ENCODE peak calls at places on chromosomes 16 and 17, in ten cellular contexts. H is kidney glomerular epithelial cell; X is ELR; T is stimulated activated CD4-positive, alpha-beta T cell treated with anti-CD3 and anti-CD28 coated beads, TNF-alpha, amount 100 ng/mL, for 24 hours; P is EL; I is hepatic stellate cell; M is lower leg skin; V is sigmoid colon; F is NCI-H1694; E is Caki2. B is an unnamed sample.

GRCh38 chr16:4847774-4848587 is 700 bp downstream of the UBN1 start:
- DNase-seq in H (peak), X (peak), T (peak), P (peak), I (peak), M (peak), V (peak), F (no peak), E (peak), B (peak)

GRCh38 chr17:15263206-15263579 is 1.9 kb downstream of the PMP22 start:
- DNase-seq in H (peak), X (peak), T (no peak), P (peak), I (peak), M (peak), V (peak), F (no peak), E (peak), B (no peak)

GRCh38 chr17:49457564-49458535 is 37.2 kb upstream of the NGFR start:
- DNase-seq in H (no peak), X (no peak), T (no peak), P (no peak), I (no peak), M (no peak), V (no peak), F (no peak), E (no peak), B (no peak)

GRCh38 chr17:47864791-47865216 is 13.8 kb upstream of the SP6 start:
- DNase-seq in H (no peak), X (peak), T (no peak), P (peak), I (no peak), M (no peak), V (no peak), F (peak), E (no peak), B (no peak)

GRCh38 chr16:35795361-35796029 is 2336.1 kb downstream of the TP53TG3F start:
- DNase-seq in H (no peak), X (no peak), T (no peak), P (no peak), I (no peak), M (no peak), V (no peak), F (peak), E (no peak), B (no peak)

GRCh38 chr16:73023320-73023719 is 24.6 kb downstream of the ZFHX3 start:
- DNase-seq in H (no peak), X (no peak), T (no peak), P (no peak), I (no peak), M (no peak), V (no peak), F (no peak), E (no peak), B (no peak)

GRCh38 chr16:52873997-52874500 is 178.6 kb downstream of the CHD9NB start:
- DNase-seq in H (no peak), X (no peak), T (no peak), P (no peak), I (no peak), M (no peak), V (no peak), F (no peak), E (no peak), B (no peak)

GRCh38 chr17:80187493-80187892 is 17.7 kb downstream of the CARD14 start:
- DNase-seq in H (no peak), X (no peak), T (no peak), P (no peak), I (no peak), M (peak), V (peak), F (no peak), E (no peak), B (no peak)

GRCh38 chr16:30065943-30066881 is 652 bp downstream of the ALDOA start:
- DNase-seq in H (no peak), X (peak), T (no peak), P (peak), I (peak), M (no peak), V (no peak), F (no peak), E (no peak), B (peak)

GRCh38 chr17:78935419-78936323 is 10.5 kb upstream of the TIMP2 start:
- DNase-seq in H (peak), X (peak), T (no peak), P (peak), I (peak), M (peak), V (peak), F (peak), E (no peak), B (no peak)

GRCh38 chr16:3468501-3468900 is 25.0 kb downstream of the NAA60 start:
- DNase-seq in H (no peak), X (no peak), T (no peak), P (no peak), I (no peak), M (no peak), V (no peak), F (no peak), E (no peak), B (no peak)

GRCh38 chr17:1058423-1059130 is 61.6 kb downstream of the TIMM22 start:
- DNase-seq in H (peak), X (peak), T (peak), P (peak), I (no peak), M (no peak), V (no peak), F (peak), E (peak), B (peak)